ENCODE peak calls at places on chromosome 15, in eight cellular contexts. I is activated T-cell treated with anti-CD3 and anti-CD28 coated beads for 1 hour; K is A172; U is SK-N-DZ; G is activated CD4-positive, alpha-beta T cell treated with anti-CD3 and anti-CD28 coated beads, Interleukin-2, amount 10 ng/mL, durations not matched to agents 7 days and 5 days; V is cerebellar cortex; M is nephron progenitor cell; T is activated naive CD4-positive, alpha-beta T cell treated with anti-CD3 and anti-CD28 coated beads, Interleukin-2, amount 10 ng/mL, durations not matched to agents 7 days and 5 days. H is an unnamed sample.

GRCh38 chr15:89009080-89009479 is 79.2 kb upstream of the ABHD2 start:
- DNase-seq in M (no peak), U (no peak), G (no peak), I (no peak), T (no peak), V (no peak), K (no peak), H (no peak)

GRCh38 chr15:89175617-89176191 is 45.7 kb downstream of the RLBP1 start:
- DNase-seq in T (no peak), K (no peak), M (no peak), G (no peak), V (no peak), U (no peak), I (no peak), H (no peak)

GRCh38 chr15:74845208-74845568 is 2.2 kb upstream of the ULK3 start:
- DNase-seq in V (no peak), M (no peak), K (no peak), I (peak), U (no peak), G (peak), T (peak), H (peak)

GRCh38 chr15:55574096-55574495 is 14.0 kb downstream of the PYGO1 start:
- DNase-seq in U (no peak), M (no peak), G (no peak), V (no peak), K (no peak), T (no peak), I (no peak), H (no peak)

GRCh38 chr15:88613074-88613944 is 7.8 kb upstream of the AEN start:
- DNase-seq in U (no peak), G (no peak), K (peak), T (no peak), M (no peak), V (peak), I (no peak), H (no peak)

GRCh38 chr15:22257047-22257667 is 176.8 kb downstream of the OR4M2 start:
- DNase-seq in V (no peak), T (no peak), G (no peak), M (no peak), U (no peak), K (no peak), I (no peak), H (no peak)

GRCh38 chr15:70420421-70421196 is 322.9 kb upstream of the TLE3 start:
- DNase-seq in G (no peak), V (no peak), M (peak), T (no peak), U (peak), I (no peak), K (no peak), H (no peak)

GRCh38 chr15:89364741-89365450 is 30.3 kb upstream of the POLG start:
- DNase-seq in G (no peak), T (no peak), M (peak), I (no peak), K (no peak), U (no peak), V (peak), H (no peak)

GRCh38 chr15:77966540-77967290 is 110.8 kb downstream of the TBC1D2B start:
- DNase-seq in I (peak), M (peak), U (no peak), G (peak), T (peak), V (peak), K (peak), H (peak)

GRCh38 chr15:40845511-40846284 is 1.9 kb downstream of the SPINT1 start:
- DNase-seq in U (no peak), T (no peak), V (no peak), K (peak), M (no peak), I (no peak), G (no peak), H (no peak)

GRCh38 chr15:95557226-95558046 is 773.1 kb upstream of the NR2F2 start:
- DNase-seq in I (no peak), T (no peak), U (no peak), G (no peak), V (no peak), M (peak), K (peak), H (no peak)

H was measured in CD8-positive, alpha-beta T cell.